ENCODE peak calls at places on chromosomes 1 and 21, in six cellular contexts. One of them, this sample, is unnamed.

GRCh38 chr1:42741706-42742105 is 1.7 kb upstream of the CLDN19 start:
- DNase-seq in activated T-cell treated with anti-CD3 and anti-CD28 coated beads for 48 hours: no peak
- DNase-seq in amygdala: no peak
- DNase-seq in stimulated activated CD8-positive, alpha-beta memory T cell treated with anti-CD3 and anti-CD28 coated beads, Interleukin-15, amount 100 ng/mL, for 4 hours: no peak
- DNase-seq in Right ventricle myocardium superior: no peak
- DNase-seq in left lobe of liver: no peak
- DNase-seq in this sample: no peak

GRCh38 chr21:16908087-16908486 is 604.8 kb upstream of the CXADR start:
- DNase-seq in activated T-cell treated with anti-CD3 and anti-CD28 coated beads for 48 hours: no peak
- DNase-seq in amygdala: no peak
- DNase-seq in stimulated activated CD8-positive, alpha-beta memory T cell treated with anti-CD3 and anti-CD28 coated beads, Interleukin-15, amount 100 ng/mL, for 4 hours: no peak
- DNase-seq in Right ventricle myocardium superior: no peak
- DNase-seq in left lobe of liver: no peak
- DNase-seq in this sample: no peak

GRCh38 chr1:56703747-56704146 is 58.6 kb downstream of the PRKAA2 start:
- DNase-seq in activated T-cell treated with anti-CD3 and anti-CD28 coated beads for 48 hours: no peak
- DNase-seq in amygdala: no peak
- DNase-seq in stimulated activated CD8-positive, alpha-beta memory T cell treated with anti-CD3 and anti-CD28 coated beads, Interleukin-15, amount 100 ng/mL, for 4 hours: no peak
- DNase-seq in Right ventricle myocardium superior: no peak
- DNase-seq in left lobe of liver: no peak
- DNase-seq in this sample: no peak

GRCh38 chr1:206048582-206048981 is 4.4 kb upstream of the RHEX start:
- DNase-seq in activated T-cell treated with anti-CD3 and anti-CD28 coated beads for 48 hours: no peak
- DNase-seq in amygdala: no peak
- DNase-seq in stimulated activated CD8-positive, alpha-beta memory T cell treated with anti-CD3 and anti-CD28 coated beads, Interleukin-15, amount 100 ng/mL, for 4 hours: no peak
- DNase-seq in Right ventricle myocardium superior: no peak
- DNase-seq in left lobe of liver: peak
- DNase-seq in this sample: no peak

GRCh38 chr1:18734001-18734400 is 103.4 kb downstream of the PAX7 start:
- DNase-seq in activated T-cell treated with anti-CD3 and anti-CD28 coated beads for 48 hours: no peak
- DNase-seq in amygdala: no peak
- DNase-seq in stimulated activated CD8-positive, alpha-beta memory T cell treated with anti-CD3 and anti-CD28 coated beads, Interleukin-15, amount 100 ng/mL, for 4 hours: no peak
- DNase-seq in Right ventricle myocardium superior: no peak
- DNase-seq in left lobe of liver: no peak
- DNase-seq in this sample: no peak

GRCh38 chr1:156948708-156949107 is 28.3 kb downstream of the LRRC71 start:
- DNase-seq in activated T-cell treated with anti-CD3 and anti-CD28 coated beads for 48 hours: no peak
- DNase-seq in amygdala: no peak
- DNase-seq in stimulated activated CD8-positive, alpha-beta memory T cell treated with anti-CD3 and anti-CD28 coated beads, Interleukin-15, amount 100 ng/mL, for 4 hours: no peak
- DNase-seq in Right ventricle myocardium superior: no peak
- DNase-seq in left lobe of liver: no peak
- DNase-seq in this sample: no peak

GRCh38 chr21:41648591-41649031 is 118.2 kb downstream of the RIPK4 start:
- DNase-seq in activated T-cell treated with anti-CD3 and anti-CD28 coated beads for 48 hours: no peak
- DNase-seq in amygdala: no peak
- DNase-seq in stimulated activated CD8-positive, alpha-beta memory T cell treated with anti-CD3 and anti-CD28 coated beads, Interleukin-15, amount 100 ng/mL, for 4 hours: no peak
- DNase-seq in Right ventricle myocardium superior: no peak
- DNase-seq in left lobe of liver: no peak
- DNase-seq in this sample: no peak

GRCh38 chr1:185373813-185374524 is 56.9 kb upstream of the IVNS1ABP start:
- DNase-seq in activated T-cell treated with anti-CD3 and anti-CD28 coated beads for 48 hours: no peak
- DNase-seq in amygdala: peak
- DNase-seq in stimulated activated CD8-positive, alpha-beta memory T cell treated with anti-CD3 and anti-CD28 coated beads, Interleukin-15, amount 100 ng/mL, for 4 hours: no peak
- DNase-seq in Right ventricle myocardium superior: no peak
- DNase-seq in left lobe of liver: no peak
- DNase-seq in this sample: no peak

GRCh38 chr1:214281030-214281901 is at the start of gene SMYD2:
- DNase-seq in activated T-cell treated with anti-CD3 and anti-CD28 coated beads for 48 hours: peak
- DNase-seq in amygdala: peak
- DNase-seq in stimulated activated CD8-positive, alpha-beta memory T cell treated with anti-CD3 and anti-CD28 coated beads, Interleukin-15, amount 100 ng/mL, for 4 hours: peak
- DNase-seq in Right ventricle myocardium superior: peak
- DNase-seq in left lobe of liver: peak
- DNase-seq in this sample: peak

GRCh38 chr21:27954806-27955205 is 987.9 kb upstream of the ADAMTS5 start:
- DNase-seq in activated T-cell treated with anti-CD3 and anti-CD28 coated beads for 48 hours: no peak
- DNase-seq in amygdala: no peak
- DNase-seq in stimulated activated CD8-positive, alpha-beta memory T cell treated with anti-CD3 and anti-CD28 coated beads, Interleukin-15, amount 100 ng/mL, for 4 hours: no peak
- DNase-seq in Right ventricle myocardium superior: no peak
- DNase-seq in left lobe of liver: no peak
- DNase-seq in this sample: peak

GRCh38 chr1:95916616-95917015 is 682.6 kb downstream of the RWDD3 start:
- DNase-seq in activated T-cell treated with anti-CD3 and anti-CD28 coated beads for 48 hours: no peak
- DNase-seq in amygdala: no peak
- DNase-seq in stimulated activated CD8-positive, alpha-beta memory T cell treated with anti-CD3 and anti-CD28 coated beads, Interleukin-15, amount 100 ng/mL, for 4 hours: no peak
- DNase-seq in Right ventricle myocardium superior: no peak
- DNase-seq in left lobe of liver: no peak
- DNase-seq in this sample: no peak

GRCh38 chr1:232033285-232033684 is 406.7 kb downstream of the DISC1 start:
- DNase-seq in activated T-cell treated with anti-CD3 and anti-CD28 coated beads for 48 hours: no peak
- DNase-seq in amygdala: no peak
- DNase-seq in stimulated activated CD8-positive, alpha-beta memory T cell treated with anti-CD3 and anti-CD28 coated beads, Interleukin-15, amount 100 ng/mL, for 4 hours: no peak
- DNase-seq in Right ventricle myocardium superior: no peak
- DNase-seq in left lobe of liver: no peak
- DNase-seq in this sample: no peak

GRCh38 chr1:18110598-18110939 is 3.0 kb downstream of the IGSF21 start:
- DNase-seq in activated T-cell treated with anti-CD3 and anti-CD28 coated beads for 48 hours: no peak
- DNase-seq in amygdala: no peak
- DNase-seq in stimulated activated CD8-positive, alpha-beta memory T cell treated with anti-CD3 and anti-CD28 coated beads, Interleukin-15, amount 100 ng/mL, for 4 hours: no peak
- DNase-seq in Right ventricle myocardium superior: no peak
- DNase-seq in left lobe of liver: no peak
- DNase-seq in this sample: no peak

GRCh38 chr1:157105988-157106812 is 6.6 kb upstream of the ETV3L start:
- DNase-seq in activated T-cell treated with anti-CD3 and anti-CD28 coated beads for 48 hours: peak
- DNase-seq in amygdala: no peak
- DNase-seq in stimulated activated CD8-positive, alpha-beta memory T cell treated with anti-CD3 and anti-CD28 coated beads, Interleukin-15, amount 100 ng/mL, for 4 hours: no peak
- DNase-seq in Right ventricle myocardium superior: no peak
- DNase-seq in left lobe of liver: no peak
- DNase-seq in this sample: no peak

GRCh38 chr1:229203030-229203751 is 67.7 kb upstream of the RAB4A start:
- DNase-seq in activated T-cell treated with anti-CD3 and anti-CD28 coated beads for 48 hours: no peak
- DNase-seq in amygdala: no peak
- DNase-seq in stimulated activated CD8-positive, alpha-beta memory T cell treated with anti-CD3 and anti-CD28 coated beads, Interleukin-15, amount 100 ng/mL, for 4 hours: no peak
- DNase-seq in Right ventricle myocardium superior: no peak
- DNase-seq in left lobe of liver: no peak
- DNase-seq in this sample: no peak

This sample was measured in G401.